ENCODE peak calls at places on chromosomes 16 and 17, in eight cellular contexts. C, A, F, Z, D, V, B and R are unnamed samples.

GRCh38 chr16:56451753-56452689 is 667 bp downstream of the OGFOD1 start:
- DNase-seq in C (peak), F (peak), A (peak), B (peak), Z (no peak), D (no peak), V (peak), R (peak)

GRCh38 chr17:6279659-6280058 is 155.3 kb downstream of the AIPL1 start:
- DNase-seq in F (peak), V (peak), A (no peak), D (no peak), B (no peak), C (no peak), Z (peak), R (no peak)

GRCh38 chr17:40099627-40100418 is 566 bp downstream of the NR1D1 start:
- DNase-seq in B (no peak), A (no peak), V (no peak), C (no peak), Z (no peak), F (no peak), D (no peak), R (no peak)

GRCh38 chr17:301681-302299 is 50.8 kb downstream of the RPH3AL start:
- DNase-seq in Z (no peak), F (no peak), C (no peak), V (no peak), D (no peak), B (no peak), A (no peak), R (no peak)

GRCh38 chr17:691423-691822 is 23.2 kb downstream of the VPS53 start:
- DNase-seq in B (no peak), F (no peak), Z (no peak), V (no peak), D (no peak), A (no peak), C (peak), R (no peak)

GRCh38 chr17:33562792-33563191 is 269.7 kb upstream of the ASIC2 start:
- DNase-seq in C (no peak), Z (no peak), B (no peak), D (no peak), F (no peak), V (no peak), A (no peak), R (no peak)

GRCh38 chr16:1459967-1460366 is 14.9 kb downstream of the CLCN7 start:
- DNase-seq in V (no peak), B (no peak), F (no peak), A (no peak), D (no peak), C (no peak), Z (peak), R (no peak)

GRCh38 chr17:77346765-77347164 is 206.0 kb downstream of the SEC14L1 start:
- DNase-seq in F (no peak), C (no peak), A (no peak), Z (no peak), V (no peak), D (no peak), B (no peak), R (no peak)

GRCh38 chr17:66466933-66467367 is 164.5 kb downstream of the PRKCA start:
- DNase-seq in B (peak), F (peak), V (peak), D (no peak), A (peak), Z (no peak), C (peak), R (no peak)

GRCh38 chr16:49587051-49587450 is 213.4 kb downstream of the C16orf78 start:
- DNase-seq in D (no peak), B (no peak), Z (no peak), V (no peak), F (no peak), C (no peak), A (no peak), R (no peak)

GRCh38 chr16:69607674-69608073 is 41.9 kb downstream of the NFAT5 start:
- DNase-seq in V (no peak), C (no peak), B (no peak), F (no peak), A (no peak), Z (no peak), D (peak), R (no peak)

GRCh38 chr17:51166198-51166986 is at the start of gene NME2:
- DNase-seq in V (peak), B (peak), A (peak), F (peak), Z (peak), C (peak), D (peak), R (peak)

GRCh38 chr16:70520612-70521297 is 2.6 kb downstream of the COG4 start:
- DNase-seq in D (no peak), A (no peak), B (no peak), Z (no peak), V (no peak), C (peak), F (no peak), R (no peak)

GRCh38 chr16:1923299-1924034 is 5.3 kb upstream of the HS3ST6 start:
- DNase-seq in D (no peak), Z (peak), V (peak), F (peak), B (peak), A (peak), C (no peak), R (peak)

GRCh38 chr17:18960803-18961511 is 9.0 kb downstream of the SLC5A10 start:
- DNase-seq in V (peak), Z (peak), F (no peak), A (peak), C (peak), D (peak), B (peak), R (peak)

GRCh38 chr17:75688209-75688771 is 21.2 kb downstream of the SAP30BP start:
- DNase-seq in V (no peak), D (no peak), C (no peak), B (no peak), Z (no peak), F (no peak), A (no peak), R (no peak)

GRCh38 chr16:85142771-85143211 is 30.5 kb upstream of the CIBAR2 start:
- DNase-seq in D (no peak), B (no peak), Z (no peak), V (no peak), C (no peak), F (no peak), A (no peak), R (no peak)

GRCh38 chr16:60142991-60143705 is 1409.0 kb upstream of the GOT2 start:
- DNase-seq in F (no peak), Z (no peak), B (no peak), V (no peak), D (no peak), C (no peak), A (no peak), R (no peak)

GRCh38 chr16:73232555-73233422 is 184.9 kb upstream of the ZFHX3 start:
- DNase-seq in Z (no peak), A (peak), V (peak), D (no peak), C (peak), F (peak), B (no peak), R (peak)

GRCh38 chr17:43217614-43218087 is 6.0 kb downstream of the TMEM106A start:
- DNase-seq in A (no peak), Z (no peak), D (no peak), C (no peak), B (no peak), V (no peak), F (no peak), R (no peak)

DNA sequence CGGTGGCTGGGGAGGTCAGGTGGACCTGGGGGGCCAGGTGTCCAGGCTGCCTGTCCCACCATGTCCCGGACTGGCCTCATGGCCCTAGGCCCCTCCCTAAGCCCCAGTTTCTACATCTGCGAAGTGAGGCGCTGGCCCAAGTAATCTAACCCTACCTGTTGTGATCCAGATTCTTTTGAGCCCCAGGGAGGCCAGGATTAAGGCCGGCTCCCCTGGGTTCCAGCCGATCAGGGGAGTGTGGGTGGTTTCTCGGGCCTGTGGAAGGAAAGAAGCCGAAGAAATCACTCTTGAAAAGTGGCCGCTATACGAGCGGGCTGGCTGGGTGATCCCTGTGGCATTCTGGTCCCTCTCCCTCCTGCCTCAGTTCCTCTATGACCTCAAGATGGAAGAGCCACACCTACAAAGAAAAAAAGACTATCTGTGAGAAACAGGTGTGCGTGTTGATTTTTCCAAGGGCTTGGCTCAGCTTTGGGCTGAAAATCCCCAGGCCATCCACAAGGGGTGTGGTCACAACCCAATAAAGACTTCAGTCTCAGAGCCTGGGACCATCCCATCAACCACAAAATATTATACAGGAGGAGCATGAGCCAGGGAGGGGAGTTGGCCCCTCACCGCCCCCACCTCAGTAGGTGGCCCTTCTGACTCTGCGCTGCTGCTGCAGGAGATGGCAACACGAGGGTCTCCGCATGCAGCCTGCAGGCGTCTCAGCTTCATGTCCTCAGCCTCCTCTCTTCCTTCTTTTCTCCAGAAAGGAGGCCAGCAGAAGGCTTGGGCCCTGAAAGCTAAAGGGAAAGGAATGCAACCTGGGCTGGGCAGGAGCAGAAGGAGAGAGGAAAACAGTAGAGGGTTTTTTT is 20.3 kb downstream of the GPR142 start:
- DNase-seq in B (peak), D (no peak), F (no peak), A (no peak), V (no peak), C (no peak), Z (no peak), R (no peak)
- TF ChIP-seq RAD21 in B (no peak), D (no peak), F (no peak), A (no peak), V (no peak), C (no peak), Z (peak), R (no peak)

GRCh38 chr17:29138991-29139682 is 41.1 kb downstream of the MYO18A start:
- DNase-seq in A (no peak), V (no peak), B (no peak), D (no peak), C (no peak), Z (no peak), F (no peak), R (no peak)

GRCh38 chr17:29136998-29137730 is 43.0 kb downstream of the MYO18A start:
- DNase-seq in A (no peak), D (no peak), V (no peak), F (no peak), B (no peak), Z (no peak), C (peak), R (no peak)

GRCh38 chr17:29140631-29141483 is 39.3 kb downstream of the MYO18A start:
- DNase-seq in V (no peak), C (peak), B (no peak), A (no peak), F (no peak), Z (no peak), D (no peak), R (peak)

GRCh38 chr17:29140051-29140582 is 40.1 kb downstream of the MYO18A start:
- DNase-seq in C (peak), A (no peak), D (no peak), B (peak), Z (peak), V (no peak), F (no peak), R (peak)

GRCh38 chr17:29138184-29138955 is 41.8 kb downstream of the MYO18A start:
- DNase-seq in C (peak), V (no peak), Z (no peak), F (no peak), A (no peak), D (no peak), B (no peak), R (no peak)
- TF ChIP-seq RAD21 in C (no peak), V (no peak), Z (no peak), F (no peak), A (no peak), D (no peak), B (no peak), R (no peak)

DNA sequence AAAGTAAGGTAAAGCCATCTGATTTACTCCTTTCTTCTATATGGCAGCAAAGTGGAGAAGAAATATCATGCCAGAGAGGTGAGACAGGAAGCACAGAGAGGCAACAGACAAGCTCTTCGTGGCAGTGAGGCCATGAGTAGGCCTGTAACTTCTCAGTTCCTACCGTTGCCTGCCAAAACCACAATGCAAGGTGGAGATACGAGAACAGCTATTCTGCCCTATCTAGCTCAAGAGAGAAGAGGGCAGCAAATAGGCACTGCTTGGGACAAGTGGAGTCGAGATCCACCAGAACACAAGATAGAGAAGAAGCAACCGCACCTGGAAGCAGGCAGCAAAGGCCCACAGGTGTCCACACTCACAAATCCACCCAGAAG is 24.8 kb downstream of the RANBP10 start:
- DNase-seq in F (no peak), V (no peak), B (no peak), A (no peak), C (no peak), D (no peak), Z (no peak), R (no peak)
- TF ChIP-seq RAD21 in F (no peak), V (no peak), B (no peak), A (no peak), C (no peak), D (no peak), Z (no peak), R (no peak)

DNA sequence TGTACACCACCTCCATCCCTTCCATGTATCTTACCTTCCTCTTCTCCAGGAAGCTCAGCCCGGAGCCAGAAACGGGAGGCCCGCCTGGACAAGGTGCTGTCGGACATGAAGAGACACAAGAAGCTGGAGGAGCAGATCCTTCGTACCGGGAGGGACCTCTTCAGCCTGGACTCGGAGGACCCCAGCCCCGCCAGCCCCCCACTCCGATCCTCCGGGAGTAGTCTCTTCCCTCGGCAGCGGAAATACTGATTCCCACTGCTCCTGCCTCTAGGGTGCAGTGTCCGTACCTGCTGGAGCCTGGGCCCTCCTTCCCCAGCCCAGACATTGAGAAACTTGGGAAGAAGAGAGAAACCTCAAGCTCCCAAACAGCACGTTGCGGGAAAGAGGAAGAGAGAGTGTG is 756 bp upstream of the MVP start:
- DNase-seq in B (no peak), A (peak), C (no peak), D (no peak), F (no peak), Z (no peak), V (no peak), R (no peak)
- TF ChIP-seq RAD21 in B (no peak), A (peak), C (no peak), D (no peak), F (no peak), Z (peak), V (no peak), R (peak)

DNA sequence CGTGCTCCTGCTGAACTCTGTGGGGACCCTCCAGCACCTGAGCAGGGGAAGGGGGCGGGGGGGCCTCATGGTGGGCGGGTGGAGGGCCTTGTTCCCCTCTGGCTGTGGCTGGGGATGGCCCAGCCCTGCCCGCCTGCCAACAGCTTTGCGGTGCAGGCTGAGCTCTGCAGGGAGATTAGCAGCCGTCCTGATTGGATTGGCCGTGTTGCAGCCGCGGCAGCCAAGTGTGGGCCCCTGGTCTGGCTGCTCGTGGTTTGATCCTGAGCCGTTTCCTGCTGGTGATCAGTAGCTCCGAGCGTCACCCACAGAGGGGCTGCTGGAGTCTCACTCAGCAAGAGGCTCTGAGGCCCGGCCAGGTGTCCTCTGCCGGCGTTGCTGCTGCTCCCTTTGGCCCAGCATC is 32.4 kb downstream of the BAIAP2 start:
- DNase-seq in C (no peak), A (no peak), B (no peak), F (no peak), Z (no peak), V (no peak), D (no peak), R (peak)
- TF ChIP-seq RAD21 in C (no peak), A (no peak), B (no peak), F (no peak), Z (no peak), V (no peak), D (no peak), R (no peak)

GRCh38 chr17:9240659-9241370 is 219.5 kb downstream of the NTN1 start:
- DNase-seq in V (peak), C (peak), F (no peak), A (no peak), Z (no peak), D (no peak), B (peak), R (no peak)

GRCh38 chr17:9241371-9241712 is 220.0 kb downstream of the NTN1 start:
- DNase-seq in C (no peak), D (no peak), B (no peak), F (no peak), A (no peak), Z (no peak), V (no peak), R (peak)

GRCh38 chr17:9239260-9239820 is 218.0 kb downstream of the NTN1 start:
- DNase-seq in F (no peak), V (no peak), Z (no peak), C (no peak), D (no peak), A (no peak), B (no peak), R (no peak)

GRCh38 chr17:9238340-9239259 is 217.3 kb downstream of the NTN1 start:
- DNase-seq in A (no peak), D (no peak), V (no peak), F (no peak), Z (no peak), C (no peak), B (no peak), R (no peak)

DNA sequence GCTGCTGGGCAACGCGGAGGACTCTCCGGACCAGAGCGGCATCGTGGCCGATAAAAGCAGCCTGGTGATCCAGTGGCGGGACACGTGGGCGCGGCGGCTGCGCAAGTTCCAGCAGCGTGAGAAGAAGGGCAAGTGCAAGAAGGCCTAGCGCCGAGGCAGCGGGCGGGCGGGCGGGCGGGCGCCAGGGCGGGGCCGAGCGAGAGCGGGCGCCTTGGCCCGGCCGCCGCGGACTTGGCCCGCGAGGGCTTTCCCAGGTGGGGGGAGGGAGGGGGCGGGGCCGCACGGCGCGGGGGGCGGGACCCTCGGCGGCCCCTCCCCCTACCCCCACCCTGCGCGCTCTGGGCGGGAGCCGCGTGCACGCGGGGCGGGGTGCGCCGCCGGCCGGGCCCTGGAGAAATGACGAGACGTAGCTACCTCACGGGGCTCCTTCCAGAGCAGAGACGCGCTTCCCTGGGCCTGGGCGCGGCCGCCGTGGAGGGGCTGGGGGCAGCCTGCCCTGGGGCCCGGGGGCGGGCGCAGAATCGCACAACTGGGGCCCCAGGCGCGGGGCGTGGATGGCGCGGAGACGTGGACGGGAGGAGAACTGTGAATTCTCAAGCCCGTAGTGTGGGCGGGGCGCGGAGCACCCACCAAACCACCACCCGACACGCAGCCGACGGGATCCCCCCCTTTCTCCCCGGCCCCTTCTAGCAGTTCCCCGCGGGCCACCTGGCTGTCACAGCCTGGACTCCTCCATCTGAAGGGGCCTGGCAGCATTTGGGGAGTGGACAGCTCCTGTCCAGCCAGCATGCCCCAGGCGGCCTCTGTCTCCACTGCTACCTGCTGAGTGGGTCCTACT is 218.7 kb downstream of the NTN1 start:
- DNase-seq in F (peak), A (peak), V (no peak), C (peak), B (peak), Z (peak), D (no peak), R (peak)
- TF ChIP-seq RAD21 in F (no peak), A (no peak), V (no peak), C (no peak), B (no peak), Z (no peak), D (no peak), R (no peak)

DNA sequence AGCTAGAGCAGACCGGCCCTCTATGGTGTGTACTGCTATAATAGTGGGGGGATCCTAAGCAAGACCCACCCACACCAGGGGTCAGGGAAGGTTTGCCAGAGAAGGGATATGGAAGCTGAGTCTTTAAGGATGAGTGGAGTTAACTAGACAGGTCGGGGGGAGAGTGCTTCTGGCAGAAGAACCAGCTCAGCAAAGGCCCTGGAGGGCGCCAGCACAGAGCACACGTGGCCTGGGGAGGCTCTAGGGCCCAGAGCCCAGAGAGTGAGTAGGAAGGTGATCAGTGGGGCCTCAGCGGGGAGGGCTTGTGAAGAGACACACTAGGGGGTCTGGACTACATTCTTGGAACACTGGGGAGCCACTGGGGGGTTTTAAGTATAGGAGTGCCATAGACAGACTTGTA is 21.1 kb downstream of the NGFR start:
- DNase-seq in A (no peak), B (no peak), C (no peak), V (no peak), D (no peak), Z (no peak), F (no peak), R (peak)
- TF ChIP-seq RAD21 in A (no peak), B (no peak), C (no peak), V (no peak), D (no peak), Z (peak), F (no peak), R (peak)